ENCODE peak calls at places on chromosome 17, in seven cellular contexts. K is HCT116, X is stomach, B is astrocyte, H is fibroblast of lung, O is tibial artery, I is esophagus squamous epithelium. J is an unnamed sample. For H3K36me3, the result is how much of the 10 kb centered on the place peaks cover.

GRCh38 chr17:74979408-74980146 is 7.0 kb upstream of the HID1 start:
- DNase-seq in K (no peak), X (no peak), B (no peak), H (no peak), O (no peak), I (no peak), J (no peak)

GRCh38 chr17:19262650-19263620 is 25.8 kb downstream of the EPN2 start:
- DNase-seq in K (no peak), X (no peak), B (peak), H (peak), O (no peak), I (no peak), J (no peak)

GRCh38 chr17:47164263-47164662 is 24.8 kb downstream of the CDC27 start:
- DNase-seq in K (no peak), X (no peak), B (no peak), H (no peak), O (no peak), I (no peak), J (no peak)

GRCh38 chr17:53574038-53574437 is 248.7 kb upstream of the KIF2B start:
- DNase-seq in K (no peak), X (no peak), B (no peak), H (no peak), O (no peak), I (no peak), J (no peak)

GRCh38 chr17:74877592-74878543 is 5.1 kb upstream of the FDXR start:
- DNase-seq in K (peak), X (peak), B (no peak), H (no peak), O (no peak), I (no peak), J (no peak)

GRCh38 chr17:47803751-47804150 is 17.8 kb downstream of the OSBPL7 start:
- DNase-seq in K (no peak), X (peak), B (no peak), H (no peak), O (no peak), I (no peak), J (no peak)

GRCh38 chr17:82048571-82048971 is 3.0 kb downstream of the RFNG start:
- DNase-seq in K (no peak), X (no peak), B (no peak), H (no peak), O (no peak), I (no peak), J (no peak)

GRCh38 chr17:59853168-59853918 is 39.4 kb downstream of the TUBD1 start:
- DNase-seq in K (no peak), X (peak), B (peak), H (peak), O (peak), I (no peak), J (peak)

GRCh38 chr17:48728232-48729231 is at the start of gene HOXB13:
- DNase-seq in K (peak), X (peak), B (no peak), H (no peak), O (no peak), I (no peak), J (no peak)

GRCh38 chr17:12680407-12680897 is 14.8 kb downstream of the MYOCD start:
- DNase-seq in K (no peak), X (no peak), B (no peak), H (no peak), O (no peak), I (no peak), J (no peak)

GRCh38 chr17:16980813-16981731 is 9.2 kb upstream of the TNFRSF13B start:
- DNase-seq in K (no peak), X (no peak), B (no peak), H (no peak), O (no peak), I (no peak), J (no peak)

GRCh38 chr17:70040336-70040735 is 34.7 kb upstream of the KCNJ16 start:
- DNase-seq in K (no peak), X (no peak), B (peak), H (peak), O (no peak), I (no peak), J (no peak)

GRCh38 chr17:7262192-7263070 is at the start of gene CLDN7:
- DNase-seq in K (peak), X (peak), B (no peak), H (no peak), O (no peak), I (no peak), J (no peak)

GRCh38 chr17:27892866-27893769 is at the start of gene LYRM9:
- DNase-seq in K (peak), X (peak), B (peak), H (peak), O (peak), I (no peak), J (peak)

GRCh38 chr17:76989519-76989918 is 121.3 kb downstream of the MGAT5B start:
- DNase-seq in K (no peak), X (no peak), B (no peak), H (no peak), O (no peak), I (no peak), J (no peak)

GRCh38 chr17:42122371-42123303 is at the start of gene HSPB9:
- DNase-seq in K (no peak), X (peak), B (no peak), H (no peak), O (no peak), I (no peak), J (no peak)

GRCh38 chr17:56842577-56842976 is 8.6 kb downstream of the DGKE start:
- DNase-seq in K (no peak), X (no peak), B (no peak), H (no peak), O (no peak), I (no peak), J (no peak)

GRCh38 chr17:19717031-19717360 is 612 bp upstream of the SLC47A2 start:
- DNase-seq in K (no peak), X (no peak), B (no peak), H (no peak), O (no peak), I (no peak), J (no peak)

GRCh38 chr17:82400830-82401229 is 17.3 kb upstream of the HEXD start:
- DNase-seq in K (no peak), X (peak), B (no peak), H (no peak), O (no peak), I (no peak), J (no peak)

GRCh38 chr17:39147221-39148185 is 3.9 kb downstream of the PLXDC1 start:
- DNase-seq in K (no peak), X (no peak), B (no peak), H (no peak), O (no peak), I (no peak), J (no peak)

GRCh38 chr17:72056727-72057290 is 64.0 kb upstream of the SOX9 start:
- DNase-seq in K (no peak), X (no peak), B (no peak), H (no peak), O (no peak), I (no peak), J (no peak)
- TF ChIP-seq CTCF in K (peak), X (no peak), B (no peak), H (no peak), O (no peak), I (no peak), J (no peak)

GRCh38 chr17:30493802-30494201 is 16.6 kb downstream of the GOSR1 start:
- DNase-seq in K (no peak), X (no peak), B (no peak), H (no peak), O (no peak), I (no peak), J (no peak)
- H3K36me3 ChIP-seq in K (under half), X (half or more), B (half or more), H (under half), O (half or more), I (under half), J (under half)

GRCh38 chr17:2253768-2254406 is 49.7 kb downstream of the SMG6 start:
- DNase-seq in K (no peak), X (no peak), B (no peak), H (no peak), O (no peak), I (no peak), J (no peak)
- H3K4me3 ChIP-seq in K (no peak), X (no peak), B (no peak), H (no peak), O (no peak), I (no peak), J (no peak)

DNA sequence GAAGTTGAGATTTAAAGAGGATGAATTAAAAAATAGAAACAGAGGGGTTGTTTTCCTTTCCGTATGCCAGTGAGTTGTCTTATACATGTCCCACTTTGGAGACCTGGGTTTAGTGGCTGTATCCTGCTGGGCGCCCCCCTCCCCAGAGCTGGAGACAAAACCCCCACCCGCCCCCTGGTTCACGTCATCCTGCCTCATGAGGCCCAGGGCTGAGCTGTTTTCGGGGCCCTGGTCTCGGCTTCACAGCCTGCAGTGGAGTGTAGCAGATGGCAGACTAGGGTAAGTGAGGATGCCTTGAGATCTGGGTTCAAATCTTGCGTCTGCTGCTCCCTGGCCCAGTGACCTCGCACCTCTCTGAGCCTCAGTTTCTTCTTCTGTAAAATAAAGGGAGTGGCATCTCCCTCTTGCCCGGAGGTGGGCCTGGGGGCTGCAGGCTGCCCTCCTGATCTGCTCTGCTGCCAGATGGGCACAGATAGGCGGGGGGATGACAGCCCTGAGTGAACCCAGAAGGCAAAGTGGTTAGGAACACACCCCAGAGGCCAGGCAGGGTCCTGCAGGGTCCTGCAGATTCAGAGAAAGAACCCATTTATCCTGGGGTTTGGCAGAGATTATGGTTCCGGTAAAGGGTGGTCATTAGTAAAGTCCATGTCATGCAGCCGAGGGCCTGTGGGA is 45.1 kb downstream of the SOCS3 start:
- DNase-seq in K (no peak), X (no peak), B (no peak), H (no peak), O (no peak), I (no peak), J (no peak)
- TF ChIP-seq CTCF in K (no peak), X (no peak), B (peak), H (peak), O (no peak), I (no peak), J (no peak)

GRCh38 chr17:44211281-44212265 is 7.9 kb downstream of the UBTF start:
- DNase-seq in K (no peak), X (no peak), B (no peak), H (no peak), O (no peak), I (no peak), J (no peak)
- H3K36me3 ChIP-seq in K (half or more), X (half or more), B (under half), H (half or more), O (half or more), I (under half), J (under half)

GRCh38 chr17:40341808-40342574 is 22.5 kb downstream of the GJD3 start:
- DNase-seq in K (no peak), X (peak), B (peak), H (peak), O (peak), I (no peak), J (no peak)
- H3K4me3 ChIP-seq in K (peak), X (peak), B (peak), H (peak), O (peak), I (peak), J (peak)

GRCh38 chr17:81040791-81041337 is 5.9 kb downstream of the BAIAP2 start:
- DNase-seq in K (no peak), X (no peak), B (no peak), H (peak), O (no peak), I (no peak), J (no peak)
- TF ChIP-seq CTCF in K (no peak), X (peak), B (peak), H (peak), O (no peak), I (peak), J (peak)

GRCh38 chr17:45106582-45106981 is 25.7 kb downstream of the PLCD3 start:
- DNase-seq in K (no peak), X (no peak), B (no peak), H (no peak), O (no peak), I (no peak), J (no peak)
- H3K36me3 ChIP-seq in K (half or more), X (half or more), B (under half), H (under half), O (half or more), I (under half), J (under half)

GRCh38 chr17:3556905-3557767 is 476 bp downstream of the TRPV3 start:
- DNase-seq in K (no peak), X (no peak), B (no peak), H (no peak), O (no peak), I (no peak), J (no peak)
- H3K4me3 ChIP-seq in K (no peak), X (peak), B (no peak), H (no peak), O (no peak), I (peak), J (no peak)

GRCh38 chr17:73710095-73710592 is 65.9 kb upstream of the SDK2 start:
- DNase-seq in K (peak), X (peak), B (peak), H (peak), O (no peak), I (no peak), J (no peak)

GRCh38 chr17:73706858-73707257 is 62.6 kb upstream of the SDK2 start:
- DNase-seq in K (no peak), X (no peak), B (no peak), H (no peak), O (no peak), I (no peak), J (no peak)

GRCh38 chr17:73706428-73706827 is 62.2 kb upstream of the SDK2 start:
- DNase-seq in K (no peak), X (no peak), B (no peak), H (no peak), O (no peak), I (no peak), J (no peak)

GRCh38 chr17:73705594-73705993 is 61.3 kb upstream of the SDK2 start:
- DNase-seq in K (no peak), X (no peak), B (peak), H (peak), O (no peak), I (no peak), J (no peak)

DNA sequence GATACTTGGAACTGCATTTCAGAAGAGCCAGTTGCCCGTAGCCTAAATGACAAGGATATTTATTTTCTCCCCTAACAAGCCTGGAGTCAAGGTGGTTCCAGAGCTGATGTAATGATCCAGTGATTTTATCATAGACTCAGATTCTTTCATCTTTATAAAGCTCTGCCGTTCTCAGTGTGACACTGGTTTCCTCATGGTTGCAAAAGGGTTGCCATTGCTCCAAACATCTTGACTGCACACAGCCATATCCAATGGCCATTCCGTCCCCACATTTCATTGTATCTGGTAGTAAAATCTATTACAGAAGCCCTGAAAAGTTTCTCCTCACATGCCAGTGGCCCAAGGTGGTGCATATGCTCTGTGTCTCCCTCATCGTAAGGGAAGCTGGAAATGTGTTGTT is 63.1 kb upstream of the SDK2 start:
- DNase-seq in K (no peak), X (no peak), B (no peak), H (no peak), O (no peak), I (no peak), J (no peak)
- TF ChIP-seq CTCF in K (no peak), X (no peak), B (no peak), H (no peak), O (no peak), I (no peak), J (no peak)